ENCODE peak calls at places on chromosomes 7 and 10, in ten cellular contexts. Z is upper lobe of right lung, Q is MCF 10A, I is glutamatergic neuron, O is left ventricle myocardium inferior, D is H9, G is AG04450, C is IMR-90, M is PC-9, F is fibroblast of the aortic adventitia. A is an unnamed sample.

GRCh38 chr7:66696774-66697191 is 43.8 kb upstream of the RABGEF1 start:
- DNase-seq in G (no peak), C (peak), D (no peak), Q (peak), F (peak), O (peak), Z (no peak), I (peak), M (no peak), A (peak)

GRCh38 chr10:99540339-99540672 is 7.6 kb downstream of the NKX2-3 start:
- DNase-seq in O (no peak), G (no peak), C (no peak), F (no peak), I (no peak), M (no peak), Q (no peak), D (peak), Z (no peak), A (no peak)

GRCh38 chr7:33654641-33655040 is 250.7 kb upstream of the BMPER start:
- DNase-seq in G (no peak), O (no peak), Z (no peak), I (no peak), D (no peak), Q (no peak), C (no peak), F (no peak), M (no peak), A (no peak)

GRCh38 chr10:24814568-24815313 is 91.1 kb upstream of the ARHGAP21 start:
- DNase-seq in I (no peak), M (peak), Q (peak), O (no peak), F (peak), D (no peak), G (no peak), Z (no peak), C (peak), A (no peak)

GRCh38 chr7:126685018-126685573 is 567.6 kb downstream of the GRM8 start:
- DNase-seq in C (no peak), Q (no peak), M (no peak), G (no peak), O (no peak), Z (no peak), F (no peak), D (no peak), I (no peak), A (no peak)

GRCh38 chr7:41861642-41862041 is 158.8 kb upstream of the INHBA start:
- DNase-seq in C (no peak), I (no peak), G (no peak), M (no peak), O (no peak), D (no peak), F (no peak), Z (peak), Q (no peak), A (no peak)

GRCh38 chr7:23205861-23206510 is 24.1 kb downstream of the NUP42 start:
- DNase-seq in O (no peak), Q (no peak), I (peak), G (no peak), M (no peak), D (peak), F (no peak), Z (no peak), C (no peak), A (no peak)

GRCh38 chr7:134945711-134946110 is 40.6 kb upstream of the AGBL3 start:
- DNase-seq in O (no peak), G (no peak), C (no peak), M (no peak), I (no peak), Q (no peak), Z (no peak), D (no peak), F (no peak), A (no peak)

GRCh38 chr7:33773053-33773452 is 132.3 kb upstream of the BMPER start:
- DNase-seq in I (no peak), O (no peak), F (peak), D (no peak), Z (no peak), Q (peak), M (no peak), C (peak), G (no peak), A (no peak)

GRCh38 chr7:100895956-100896742 is 461 bp upstream of the ACHE start:
- DNase-seq in D (peak), I (peak), F (no peak), C (no peak), O (peak), G (no peak), M (no peak), Z (peak), Q (no peak), A (peak)

GRCh38 chr10:1643161-1643910 is 94.0 kb downstream of the ADARB2 start:
- DNase-seq in I (no peak), M (no peak), G (no peak), F (no peak), Q (peak), Z (no peak), C (no peak), O (no peak), D (peak), A (no peak)

GRCh38 chr7:116924741-116925140 is 28.6 kb upstream of the ST7 start:
- DNase-seq in Q (no peak), D (no peak), M (no peak), C (peak), O (no peak), Z (no peak), I (no peak), F (no peak), G (peak), A (no peak)

GRCh38 chr10:133207627-133208026 is 22.4 kb upstream of the UTF1 start:
- DNase-seq in I (no peak), M (no peak), Z (no peak), F (no peak), D (no peak), O (no peak), G (no peak), C (no peak), Q (no peak), A (no peak)

GRCh38 chr7:44538798-44539668 is 2.1 kb downstream of the NPC1L1 start:
- DNase-seq in G (no peak), C (no peak), O (no peak), I (no peak), M (no peak), Z (no peak), Q (no peak), D (no peak), F (no peak), A (no peak)

GRCh38 chr10:24393206-24393605 is 184.3 kb downstream of the KIAA1217 start:
- DNase-seq in M (no peak), Z (no peak), D (no peak), G (no peak), C (no peak), Q (no peak), O (no peak), I (no peak), F (peak), A (no peak)

GRCh38 chr7:26860361-26860760 is 4.0 kb downstream of the SKAP2 start:
- DNase-seq in C (no peak), I (no peak), D (no peak), Z (no peak), Q (peak), M (peak), G (no peak), O (no peak), F (no peak), A (no peak)

GRCh38 chr7:55111007-55111406 is 92.2 kb downstream of the EGFR start:
- DNase-seq in O (no peak), I (no peak), D (no peak), Q (no peak), Z (no peak), M (peak), F (peak), G (peak), C (peak), A (no peak)

GRCh38 chr7:73811760-73812168 is 19.0 kb upstream of the CLDN4 start:
- DNase-seq in F (peak), M (peak), Q (peak), C (peak), G (no peak), O (peak), I (peak), Z (peak), D (peak), A (peak)

GRCh38 chr10:124678566-124679240 is 65.5 kb downstream of the FAM53B start:
- DNase-seq in M (no peak), F (no peak), C (no peak), O (peak), D (no peak), I (no peak), Z (no peak), Q (no peak), G (no peak), A (no peak)

GRCh38 chr7:28046035-28046434 is 134.6 kb downstream of the JAZF1 start:
- DNase-seq in G (no peak), I (no peak), C (no peak), F (no peak), D (no peak), Z (no peak), Q (no peak), O (no peak), M (no peak), A (no peak)

GRCh38 chr10:30645340-30645827 is 15.8 kb upstream of the LYZL2 start:
- DNase-seq in G (no peak), D (peak), O (peak), M (no peak), Q (no peak), Z (no peak), F (peak), I (peak), C (peak), A (peak)

GRCh38 chr10:46236537-46236887 is 50.3 kb upstream of the ANTXRL start:
- DNase-seq in I (no peak), Q (no peak), C (no peak), D (no peak), G (no peak), F (no peak), M (peak), Z (no peak), O (no peak), A (no peak)

GRCh38 chr7:2213551-2214215 is 19.1 kb downstream of the MAD1L1 start:
- DNase-seq in I (no peak), O (peak), F (no peak), D (no peak), G (no peak), Q (no peak), Z (no peak), M (no peak), C (no peak), A (no peak)

GRCh38 chr10:87090779-87091178 is 3.9 kb downstream of the GLUD1 start:
- DNase-seq in I (no peak), G (no peak), D (no peak), M (no peak), C (no peak), Q (no peak), F (no peak), Z (no peak), O (no peak), A (no peak)

GRCh38 chr10:8037941-8038894 is 16.3 kb upstream of the GATA3 start:
- DNase-seq in G (no peak), O (no peak), Z (no peak), C (no peak), Q (no peak), M (no peak), F (no peak), D (no peak), I (no peak), A (no peak)

GRCh38 chr7:131897016-131897789 is 340.8 kb upstream of the PODXL start:
- DNase-seq in Q (peak), Z (no peak), D (peak), C (peak), F (peak), M (no peak), O (no peak), G (no peak), I (no peak), A (no peak)

GRCh38 chr10:113062977-113063967 is 113.2 kb downstream of the TCF7L2 start:
- DNase-seq in M (no peak), O (no peak), F (peak), D (peak), I (no peak), Q (no peak), C (peak), G (no peak), Z (no peak), A (peak)
- TF ChIP-seq CTCF in M (no peak), O (no peak), F (peak), D (peak), I (no peak), Q (no peak), C (peak), G (peak), Z (no peak), A (peak)

GRCh38 chr10:5961405-5962100 is 15.8 kb downstream of the IL15RA start:
- DNase-seq in Q (no peak), F (no peak), Z (no peak), D (peak), G (no peak), C (no peak), O (no peak), M (no peak), I (no peak), A (no peak)

GRCh38 chr10:5958680-5959079 is 18.7 kb downstream of the IL15RA start:
- DNase-seq in I (no peak), C (peak), G (no peak), F (no peak), O (no peak), M (peak), Q (peak), D (no peak), Z (no peak), A (no peak)

GRCh38 chr10:5959116-5959515 is 18.2 kb downstream of the IL15RA start:
- DNase-seq in D (peak), C (no peak), Z (peak), O (no peak), G (no peak), I (no peak), M (no peak), Q (no peak), F (no peak), A (no peak)

GRCh38 chr10:5959581-5960069 is 17.7 kb downstream of the IL15RA start:
- DNase-seq in C (no peak), M (no peak), I (no peak), Q (no peak), D (peak), F (no peak), Z (no peak), O (no peak), G (no peak), A (no peak)

DNA sequence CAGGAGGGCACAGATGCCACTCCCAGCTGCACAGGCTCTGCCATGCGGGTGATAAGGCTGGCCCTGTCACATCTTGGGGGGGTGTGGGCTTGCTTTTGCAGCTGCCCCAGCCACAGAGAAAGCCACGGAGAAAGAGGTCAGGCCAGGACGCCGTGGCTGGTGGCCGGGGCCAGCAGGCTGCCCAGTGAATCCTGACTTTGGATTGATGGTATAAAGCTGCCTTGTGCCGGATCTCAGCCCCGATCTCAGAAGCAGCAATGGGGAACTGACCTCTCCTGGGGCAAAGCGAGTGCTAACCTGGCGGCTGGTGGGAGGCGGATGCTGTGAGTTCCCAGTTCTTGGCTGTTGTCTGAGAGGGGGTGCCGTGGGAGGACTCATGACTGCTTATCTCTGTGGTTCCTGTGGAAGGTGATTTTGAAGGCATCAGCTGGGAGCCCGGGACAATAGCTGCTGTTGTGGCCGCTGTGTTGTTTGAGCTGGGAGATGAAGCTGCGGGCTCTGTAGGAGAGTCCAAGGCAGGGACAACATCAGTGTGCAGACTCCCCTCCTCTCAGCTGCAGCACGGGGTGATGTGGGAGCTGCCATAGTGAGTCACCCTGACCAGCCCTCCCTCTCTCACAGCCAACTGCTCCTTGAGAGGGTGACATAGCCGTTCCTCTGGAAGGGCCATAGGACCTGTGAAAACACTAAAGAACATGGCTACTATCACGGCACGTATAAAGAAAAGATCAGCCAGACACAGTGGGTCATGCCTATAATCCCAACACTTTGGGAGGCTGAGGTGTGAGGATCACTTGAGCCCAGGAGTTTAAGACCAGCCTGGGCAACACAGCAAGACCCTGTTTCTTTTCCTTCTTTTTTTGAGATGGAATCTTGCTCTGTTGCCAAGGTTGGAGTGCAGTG is 17.0 kb downstream of the IL15RA start:
- DNase-seq in I (no peak), F (no peak), C (peak), O (no peak), M (no peak), Q (no peak), Z (peak), D (peak), G (no peak), A (no peak)
- TF ChIP-seq CTCF in I (no peak), F (no peak), C (no peak), O (no peak), M (no peak), Q (no peak), Z (no peak), D (no peak), G (no peak), A (no peak)

DNA sequence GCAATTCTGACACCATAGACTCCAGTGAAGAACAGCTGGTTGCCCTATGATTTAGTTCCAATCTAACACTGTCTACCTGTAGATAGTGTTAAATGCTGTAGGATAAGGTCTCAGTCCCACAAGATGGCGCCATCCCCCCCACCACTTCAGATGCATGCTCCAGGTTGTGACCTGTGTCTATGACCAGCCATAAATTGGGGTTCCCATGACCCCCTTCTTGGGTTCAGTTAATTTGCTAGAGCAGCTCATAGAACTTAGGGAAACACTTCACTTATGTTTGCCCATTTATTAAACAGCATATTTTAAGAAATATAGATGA is 13.1 kb downstream of the CCSER2 start:
- DNase-seq in F (no peak), G (no peak), Q (no peak), M (no peak), O (no peak), D (no peak), Z (no peak), C (no peak), I (no peak), A (no peak)
- TF ChIP-seq CTCF in F (no peak), G (no peak), Q (no peak), M (no peak), O (no peak), D (peak), Z (no peak), C (no peak), I (no peak), A (no peak)

DNA sequence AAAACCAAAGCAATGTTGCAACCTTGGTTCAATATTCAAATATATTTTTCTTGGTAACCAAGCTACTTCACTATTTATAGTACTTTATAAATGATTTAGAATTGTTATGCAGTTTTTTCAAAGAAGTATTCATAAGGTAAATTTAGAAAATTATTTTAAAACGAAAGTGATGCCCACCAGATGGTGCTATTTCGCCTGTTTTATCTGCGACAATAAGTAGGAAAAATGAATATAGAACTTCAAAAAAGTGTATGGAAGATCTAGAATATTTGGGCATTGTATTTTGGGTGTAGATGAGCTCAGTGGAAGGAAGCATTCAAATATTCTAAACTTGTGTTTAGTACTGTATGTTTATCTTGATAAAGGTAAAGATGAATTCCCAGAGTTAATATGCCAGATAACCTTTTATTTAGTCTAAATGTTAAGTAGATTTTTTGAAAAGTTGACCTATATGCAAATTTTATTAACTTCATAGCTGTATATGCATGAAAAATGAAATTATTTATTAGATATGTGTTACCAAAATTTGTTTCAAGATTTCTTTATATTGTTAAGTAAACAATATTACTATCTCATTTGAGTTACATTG is 93.2 kb downstream of the ADK start:
- DNase-seq in G (peak), D (no peak), Z (no peak), M (peak), O (no peak), C (peak), F (peak), I (no peak), Q (peak), A (peak)
- TF ChIP-seq CTCF in G (peak), D (peak), Z (peak), M (peak), O (peak), C (peak), F (peak), I (peak), Q (peak), A (peak)

DNA sequence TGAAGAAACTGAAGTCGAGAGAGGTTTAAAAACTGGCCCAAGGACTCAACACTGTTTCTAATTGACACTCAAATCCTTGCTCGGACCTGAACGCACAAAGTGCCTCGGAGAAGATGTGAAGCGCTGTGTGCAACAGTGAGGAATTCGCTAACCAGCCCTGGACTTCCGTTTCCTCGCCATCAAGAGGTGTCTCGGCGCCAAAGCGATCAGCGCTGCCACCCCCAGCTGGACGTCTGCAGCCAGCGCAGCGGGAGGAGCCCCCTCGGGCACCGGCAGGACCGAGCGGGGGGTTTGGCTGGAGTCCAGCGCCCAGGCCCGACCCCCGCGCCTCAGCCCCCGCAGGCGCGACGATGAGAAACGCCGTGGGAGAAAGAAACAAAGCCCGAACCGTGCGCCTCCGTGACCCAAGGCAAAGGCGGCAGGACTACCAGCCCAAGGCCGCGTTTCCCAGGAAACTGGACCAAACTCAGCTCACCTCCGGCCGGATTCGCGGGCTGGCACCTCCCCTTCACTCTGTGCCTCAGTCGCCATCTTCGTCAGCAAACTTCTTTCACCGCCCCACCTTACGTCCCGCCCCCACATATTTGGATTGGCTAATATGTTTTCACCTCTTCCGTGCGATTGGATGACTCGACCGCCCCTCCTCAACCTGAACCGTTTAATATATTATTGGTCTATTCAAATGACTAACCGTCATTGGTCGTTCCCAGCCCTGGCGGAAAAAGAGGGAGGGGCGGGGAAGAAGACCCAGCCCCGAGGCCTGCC is at the start of gene ARHGAP19:
- DNase-seq in O (peak), I (peak), D (peak), G (peak), Q (peak), C (peak), Z (peak), F (peak), M (peak), A (peak)
- TF ChIP-seq CTCF in O (no peak), I (no peak), D (no peak), G (peak), Q (no peak), C (peak), Z (peak), F (peak), M (no peak), A (peak)

A was measured in BE2C.